ENCODE peak calls at places on chromosomes 5 and 9, in four cellular contexts. One of them, this sample, is unnamed. For H3K36me3 and H3K4me1, the result is how much of the 10 kb centered on the place peaks cover.

GRCh38 chr9:116094846-116095245 is 58.7 kb upstream of the PAPPA start:
- DNase-seq in psoas muscle: no peak
- DNase-seq in heart left ventricle: no peak
- DNase-seq in mammary epithelial cell: peak
- DNase-seq in this sample: no peak

GRCh38 chr9:127897194-127897692 is 2.2 kb downstream of the ST6GALNAC6 start:
- DNase-seq in psoas muscle: peak
- DNase-seq in heart left ventricle: peak
- DNase-seq in mammary epithelial cell: no peak
- DNase-seq in this sample: peak

GRCh38 chr5:43020294-43020711 is 19.8 kb downstream of the ANXA2R start:
- DNase-seq in psoas muscle: no peak
- DNase-seq in heart left ventricle: no peak
- DNase-seq in mammary epithelial cell: no peak
- DNase-seq in this sample: no peak

GRCh38 chr5:179274321-179275315 is 70.6 kb downstream of the ADAMTS2 start:
- DNase-seq in psoas muscle: no peak
- DNase-seq in heart left ventricle: no peak
- DNase-seq in mammary epithelial cell: no peak
- DNase-seq in this sample: no peak

GRCh38 chr5:94288937-94289336 is 329.5 kb downstream of the KIAA0825 start:
- DNase-seq in psoas muscle: no peak
- DNase-seq in heart left ventricle: no peak
- DNase-seq in mammary epithelial cell: no peak
- DNase-seq in this sample: no peak

GRCh38 chr5:173515526-173515925 is 100.9 kb downstream of the BOD1 start:
- DNase-seq in psoas muscle: no peak
- DNase-seq in heart left ventricle: no peak
- DNase-seq in mammary epithelial cell: peak
- DNase-seq in this sample: no peak

GRCh38 chr9:134213508-134214394 is 49.4 kb upstream of the RNU6ATAC start:
- DNase-seq in psoas muscle: peak
- DNase-seq in heart left ventricle: no peak
- DNase-seq in mammary epithelial cell: no peak
- DNase-seq in this sample: peak

GRCh38 chr5:176514244-176514918 is 22.8 kb downstream of the RNF44 start:
- DNase-seq in psoas muscle: no peak
- DNase-seq in heart left ventricle: no peak
- DNase-seq in mammary epithelial cell: no peak
- DNase-seq in this sample: no peak

GRCh38 chr9:76394896-76395244 is 644 bp upstream of the RFK start:
- DNase-seq in psoas muscle: peak
- DNase-seq in heart left ventricle: peak
- DNase-seq in mammary epithelial cell: no peak
- DNase-seq in this sample: peak

GRCh38 chr5:137672001-137672400 is 63.9 kb downstream of the KLHL3 start:
- DNase-seq in psoas muscle: no peak
- DNase-seq in heart left ventricle: no peak
- DNase-seq in mammary epithelial cell: no peak
- DNase-seq in this sample: no peak

GRCh38 chr9:94150279-94150828 is 66.1 kb downstream of the PTPDC1 start:
- DNase-seq in psoas muscle: no peak
- DNase-seq in heart left ventricle: no peak
- DNase-seq in mammary epithelial cell: no peak
- DNase-seq in this sample: no peak

GRCh38 chr9:35813434-35814105 is 1.3 kb downstream of the HINT2 start:
- DNase-seq in psoas muscle: no peak
- DNase-seq in heart left ventricle: no peak
- DNase-seq in mammary epithelial cell: no peak
- DNase-seq in this sample: no peak

GRCh38 chr9:21096172-21096900 is 18.6 kb upstream of the IFNB1 start:
- DNase-seq in psoas muscle: no peak
- DNase-seq in heart left ventricle: no peak
- DNase-seq in mammary epithelial cell: peak
- DNase-seq in this sample: no peak

GRCh38 chr9:91207889-91208651 is 153.6 kb downstream of the AUH start:
- DNase-seq in psoas muscle: no peak
- DNase-seq in heart left ventricle: no peak
- DNase-seq in mammary epithelial cell: peak
- DNase-seq in this sample: no peak

GRCh38 chr9:34510506-34511159 is 12.2 kb downstream of the ENHO start:
- DNase-seq in psoas muscle: no peak
- DNase-seq in heart left ventricle: no peak
- DNase-seq in mammary epithelial cell: no peak
- DNase-seq in this sample: no peak

GRCh38 chr5:127997131-127997775 is 86.3 kb upstream of the SLC12A2 start:
- DNase-seq in psoas muscle: no peak
- DNase-seq in heart left ventricle: no peak
- DNase-seq in mammary epithelial cell: no peak
- DNase-seq in this sample: no peak

GRCh38 chr5:120358949-120359348 is 105.2 kb upstream of the PRR16 start:
- DNase-seq in psoas muscle: no peak
- DNase-seq in heart left ventricle: no peak
- DNase-seq in mammary epithelial cell: no peak
- DNase-seq in this sample: no peak

GRCh38 chr5:72245517-72246238 is 74.4 kb downstream of the MRPS27 start:
- DNase-seq in psoas muscle: no peak
- DNase-seq in heart left ventricle: no peak
- DNase-seq in mammary epithelial cell: no peak
- DNase-seq in this sample: no peak

GRCh38 chr9:13651969-13652663 is 372.6 kb upstream of the MPDZ start:
- DNase-seq in psoas muscle: no peak
- DNase-seq in heart left ventricle: peak
- DNase-seq in mammary epithelial cell: no peak
- DNase-seq in this sample: peak

GRCh38 chr5:52743529-52743928 is 44.2 kb upstream of the ITGA1 start:
- DNase-seq in psoas muscle: no peak
- DNase-seq in heart left ventricle: no peak
- DNase-seq in mammary epithelial cell: no peak
- DNase-seq in this sample: no peak

GRCh38 chr5:54990751-54991349 is 5.5 kb upstream of the ESM1 start:
- DNase-seq in psoas muscle: no peak
- DNase-seq in heart left ventricle: no peak
- DNase-seq in mammary epithelial cell: peak
- DNase-seq in this sample: no peak

GRCh38 chr9:125759812-125760134 is 12.6 kb downstream of the PBX3 start:
- DNase-seq in psoas muscle: no peak
- DNase-seq in heart left ventricle: no peak
- DNase-seq in mammary epithelial cell: no peak
- DNase-seq in this sample: no peak

GRCh38 chr9:121780177-121780576 is 128.7 kb downstream of the DAB2IP start:
- DNase-seq in psoas muscle: no peak
- DNase-seq in heart left ventricle: peak
- DNase-seq in mammary epithelial cell: no peak
- DNase-seq in this sample: no peak

GRCh38 chr5:176519810-176520720 is 17.1 kb downstream of the RNF44 start:
- DNase-seq in psoas muscle: no peak
- DNase-seq in heart left ventricle: no peak
- DNase-seq in mammary epithelial cell: no peak
- DNase-seq in this sample: no peak

GRCh38 chr9:15722888-15723287 is 170.0 kb downstream of the CCDC171 start:
- DNase-seq in psoas muscle: no peak
- DNase-seq in heart left ventricle: no peak
- DNase-seq in mammary epithelial cell: no peak
- DNase-seq in this sample: no peak

GRCh38 chr9:75824816-75825568 is 65.5 kb upstream of the PCSK5 start:
- DNase-seq in psoas muscle: no peak
- DNase-seq in heart left ventricle: no peak
- DNase-seq in mammary epithelial cell: no peak
- DNase-seq in this sample: no peak

GRCh38 chr5:140672455-140673186 is 755 bp downstream of the DND1 start:
- DNase-seq in psoas muscle: no peak
- DNase-seq in heart left ventricle: peak
- DNase-seq in mammary epithelial cell: no peak
- DNase-seq in this sample: no peak

GRCh38 chr5:175247146-175247545 is 196.8 kb downstream of the DRD1 start:
- DNase-seq in psoas muscle: no peak
- DNase-seq in heart left ventricle: no peak
- DNase-seq in mammary epithelial cell: no peak
- DNase-seq in this sample: no peak

GRCh38 chr9:127780126-127780885 is 1.8 kb upstream of the SH2D3C start:
- DNase-seq in psoas muscle: no peak
- DNase-seq in heart left ventricle: no peak
- DNase-seq in mammary epithelial cell: no peak
- DNase-seq in this sample: no peak

GRCh38 chr5:168434746-168435321 is 51.4 kb upstream of the RARS1 start:
- DNase-seq in psoas muscle: no peak
- DNase-seq in heart left ventricle: no peak
- DNase-seq in mammary epithelial cell: no peak
- DNase-seq in this sample: no peak

GRCh38 chr5:136021016-136021405 is 7.8 kb upstream of the TGFBI start:
- DNase-seq in psoas muscle: no peak
- DNase-seq in heart left ventricle: no peak
- DNase-seq in mammary epithelial cell: peak
- DNase-seq in this sample: no peak

GRCh38 chr9:87567566-87567965 is 69.9 kb downstream of the DAPK1 start:
- DNase-seq in psoas muscle: no peak
- DNase-seq in heart left ventricle: no peak
- DNase-seq in mammary epithelial cell: no peak
- DNase-seq in this sample: no peak

GRCh38 chr9:73183917-73184861 is 32.5 kb downstream of the ANXA1 start:
- DNase-seq in psoas muscle: no peak
- DNase-seq in heart left ventricle: no peak
- DNase-seq in mammary epithelial cell: no peak
- DNase-seq in this sample: no peak

GRCh38 chr5:153660919-153661318 is 170.4 kb downstream of the GRIA1 start:
- DNase-seq in psoas muscle: no peak
- DNase-seq in heart left ventricle: no peak
- DNase-seq in mammary epithelial cell: no peak
- DNase-seq in this sample: no peak

GRCh38 chr9:15355669-15356068 is 48.7 kb upstream of the TTC39B start:
- DNase-seq in psoas muscle: no peak
- DNase-seq in heart left ventricle: no peak
- DNase-seq in mammary epithelial cell: no peak
- DNase-seq in this sample: no peak

GRCh38 chr5:171895076-171895475 is 109.5 kb downstream of the SMIM23 start:
- DNase-seq in psoas muscle: no peak
- DNase-seq in heart left ventricle: no peak
- DNase-seq in mammary epithelial cell: no peak
- DNase-seq in this sample: no peak
- H3K36me3 ChIP-seq in psoas muscle: under half
- H3K36me3 ChIP-seq in heart left ventricle: under half
- H3K36me3 ChIP-seq in mammary epithelial cell: under half
- H3K36me3 ChIP-seq in this sample: under half

DNA sequence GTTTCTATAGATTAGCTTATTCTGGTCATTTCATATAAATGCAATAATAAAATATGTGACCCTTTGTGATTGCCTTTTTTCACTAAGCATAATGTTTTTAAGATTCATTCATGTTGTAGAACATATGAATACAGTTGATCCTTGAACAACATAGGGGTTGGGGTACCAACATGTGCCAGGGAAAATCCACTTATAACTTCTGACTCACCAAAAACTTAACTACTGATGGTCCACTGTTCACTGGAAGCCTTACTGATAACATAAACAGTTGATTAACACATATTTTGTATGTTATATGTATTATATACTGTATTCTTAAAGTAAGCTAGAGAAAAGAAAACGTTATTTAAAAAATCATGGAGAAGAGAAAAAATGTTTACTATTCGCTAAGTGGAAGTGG is 12.1 kb downstream of the ARHGEF37 start:
- DNase-seq in psoas muscle: no peak
- DNase-seq in heart left ventricle: no peak
- DNase-seq in mammary epithelial cell: no peak
- DNase-seq in this sample: no peak
- H3K4me1 ChIP-seq in psoas muscle: under half
- H3K4me1 ChIP-seq in heart left ventricle: half or more
- H3K4me1 ChIP-seq in mammary epithelial cell: under half
- H3K4me1 ChIP-seq in this sample: under half

GRCh38 chr5:142872795-142873194 is 102.6 kb downstream of the ARHGAP26 start:
- DNase-seq in psoas muscle: no peak
- DNase-seq in heart left ventricle: no peak
- DNase-seq in mammary epithelial cell: peak
- DNase-seq in this sample: no peak

GRCh38 chr5:142871056-142871879 is 101.1 kb downstream of the ARHGAP26 start:
- DNase-seq in psoas muscle: no peak
- DNase-seq in heart left ventricle: no peak
- DNase-seq in mammary epithelial cell: peak
- DNase-seq in this sample: no peak

GRCh38 chr5:142871880-142872200 is 101.7 kb downstream of the ARHGAP26 start:
- DNase-seq in psoas muscle: no peak
- DNase-seq in heart left ventricle: peak
- DNase-seq in mammary epithelial cell: peak
- DNase-seq in this sample: peak

GRCh38 chr5:142873831-142874230 is 103.7 kb downstream of the ARHGAP26 start:
- DNase-seq in psoas muscle: no peak
- DNase-seq in heart left ventricle: no peak
- DNase-seq in mammary epithelial cell: no peak
- DNase-seq in this sample: no peak

GRCh38 chr5:142872217-142872616 is 102.0 kb downstream of the ARHGAP26 start:
- DNase-seq in psoas muscle: no peak
- DNase-seq in heart left ventricle: no peak
- DNase-seq in mammary epithelial cell: no peak
- DNase-seq in this sample: no peak
- H3K36me3 ChIP-seq in psoas muscle: under half
- H3K36me3 ChIP-seq in heart left ventricle: under half
- H3K36me3 ChIP-seq in mammary epithelial cell: under half
- H3K36me3 ChIP-seq in this sample: under half

GRCh38 chr5:139178948-139179347 is 19.2 kb downstream of the SIL1 start:
- DNase-seq in psoas muscle: no peak
- DNase-seq in heart left ventricle: no peak
- DNase-seq in mammary epithelial cell: peak
- DNase-seq in this sample: no peak

GRCh38 chr5:139183502-139183901 is 14.7 kb downstream of the SIL1 start:
- DNase-seq in psoas muscle: no peak
- DNase-seq in heart left ventricle: no peak
- DNase-seq in mammary epithelial cell: no peak
- DNase-seq in this sample: no peak

GRCh38 chr5:139182528-139183296 is 15.5 kb downstream of the SIL1 start:
- DNase-seq in psoas muscle: no peak
- DNase-seq in heart left ventricle: no peak
- DNase-seq in mammary epithelial cell: no peak
- DNase-seq in this sample: no peak

GRCh38 chr5:139180850-139181785 is 17.1 kb downstream of the SIL1 start:
- DNase-seq in psoas muscle: no peak
- DNase-seq in heart left ventricle: no peak
- DNase-seq in mammary epithelial cell: no peak
- DNase-seq in this sample: no peak

DNA sequence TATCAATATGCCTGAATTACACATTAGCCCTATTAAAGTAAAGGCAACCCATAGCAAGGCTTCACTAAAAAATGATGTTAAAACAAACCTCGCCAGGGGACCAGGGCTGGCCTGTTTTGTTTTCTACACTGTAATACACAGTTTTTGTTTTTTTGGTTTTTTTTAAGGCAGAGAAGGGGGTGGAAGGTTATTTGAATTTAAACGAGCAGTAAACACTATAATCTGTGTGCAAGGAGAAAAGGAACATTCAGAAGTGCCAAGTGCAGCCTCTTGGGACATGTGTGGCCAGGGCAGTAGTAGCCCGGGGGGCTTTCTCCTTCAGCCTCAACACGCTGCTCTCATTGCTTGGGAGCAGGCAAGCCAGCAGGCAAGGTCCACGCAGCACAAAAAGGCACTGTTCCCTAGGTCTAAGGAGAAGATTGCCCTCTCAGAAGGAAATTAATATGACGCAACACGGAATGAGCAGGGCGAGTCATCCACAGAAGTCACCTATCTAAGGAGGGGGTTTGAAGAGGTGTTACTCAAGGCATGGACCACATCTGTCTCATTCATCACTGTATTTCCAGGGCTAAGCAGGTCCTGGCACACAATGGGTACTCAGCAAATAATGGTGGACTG is 16.2 kb downstream of the SIL1 start:
- DNase-seq in psoas muscle: no peak
- DNase-seq in heart left ventricle: no peak
- DNase-seq in mammary epithelial cell: peak
- DNase-seq in this sample: no peak
- H3K4me1 ChIP-seq in psoas muscle: half or more
- H3K4me1 ChIP-seq in heart left ventricle: half or more
- H3K4me1 ChIP-seq in mammary epithelial cell: under half
- H3K4me1 ChIP-seq in this sample: half or more

This sample was measured in left ventricle myocardium inferior.